ENCODE peak calls at places on chromosomes 3 and 15, in nine cellular contexts. Z, M, S, D, W, J, T, K and N are unnamed samples.

GRCh38 chr3:13157986-13158385 is 84.8 kb upstream of the IQSEC1 start:
- DNase-seq in D (no peak), W (peak; percentile 59), T (no peak), J (no peak), K (no peak), Z (no peak), S (no peak), M (no peak), N (peak; percentile 44)

GRCh38 chr3:18194431-18194830 is 230.7 kb downstream of the SATB1 start:
- DNase-seq in J (no peak), S (no peak), M (no peak), Z (no peak), T (no peak), W (no peak), K (no peak), D (no peak), N (no peak)

GRCh38 chr3:3772920-3773319 is 26.3 kb upstream of the LRRN1 start:
- DNase-seq in D (no peak), J (no peak), Z (no peak), W (no peak), M (no peak), T (no peak), S (no peak), K (no peak), N (no peak)

GRCh38 chr3:83438177-83438576 is 1520.6 kb upstream of the CADM2 start:
- DNase-seq in Z (no peak), M (no peak), D (no peak), T (no peak), J (no peak), K (no peak), W (no peak), S (peak; percentile 77), N (no peak)

GRCh38 chr3:149536429-149536828 is 61.9 kb downstream of the TM4SF4 start:
- DNase-seq in W (peak; percentile 81), K (no peak), M (peak; percentile 87), T (no peak), S (peak; percentile 76), J (peak; percentile 94), Z (peak; percentile 26), D (no peak), N (no peak)

GRCh38 chr3:111824351-111824750 is 34.7 kb upstream of the PHLDB2 start:
- DNase-seq in W (no peak), T (no peak), M (no peak), J (no peak), S (no peak), D (no peak), K (no peak), Z (no peak), N (no peak)

GRCh38 chr15:77749236-77749997 is 116.7 kb upstream of the LINGO1 start:
- DNase-seq in T (no peak), D (no peak), Z (no peak), S (no peak), W (peak; percentile 39), M (no peak), J (no peak), K (no peak), N (no peak)

GRCh38 chr3:124393340-124393739 is 336.9 kb upstream of the UMPS start:
- DNase-seq in M (no peak), D (no peak), K (no peak), S (no peak), W (no peak), Z (no peak), T (no peak), J (no peak), N (no peak)

GRCh38 chr3:45907769-45908705 is 21.7 kb downstream of the CCR9 start:
- DNase-seq in S (peak; percentile 64), M (no peak), J (no peak), T (no peak), Z (no peak), D (peak; percentile 13), W (no peak), K (no peak), N (no peak)

GRCh38 chr3:94615275-94616065 is 552.6 kb downstream of the NSUN3 start:
- DNase-seq in K (no peak), S (peak; percentile 11), J (no peak), W (no peak), Z (no peak), D (no peak), T (no peak), M (no peak), N (no peak)

GRCh38 chr3:40980467-40980866 is 218.8 kb upstream of the CTNNB1 start:
- DNase-seq in Z (no peak), W (no peak), D (no peak), M (no peak), J (no peak), K (no peak), T (no peak), S (no peak), N (no peak)

DNA sequence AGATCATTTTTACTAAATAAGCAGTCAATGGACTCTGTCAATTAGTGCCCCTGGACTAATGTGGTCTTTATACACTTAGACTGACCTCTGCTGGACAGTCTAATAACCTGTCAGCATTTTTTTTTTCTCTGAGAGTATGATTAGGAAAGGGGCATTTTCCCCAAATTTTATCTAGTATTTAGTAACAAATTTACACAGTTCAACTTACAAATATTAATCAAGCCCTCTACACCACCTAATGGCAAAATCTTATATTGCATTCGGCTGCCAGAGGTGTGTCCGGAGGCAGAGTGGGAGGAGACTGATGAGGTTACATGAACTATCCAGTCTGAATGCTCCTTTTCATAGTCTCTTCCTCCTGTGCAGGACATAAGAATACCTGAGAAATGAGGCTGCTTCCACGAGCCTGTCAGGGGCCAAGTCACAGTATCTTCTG is 36.0 kb upstream of the COLQ start:
- DNase-seq in S (peak; percentile 73), M (peak; percentile 54), K (peak; percentile 13), Z (peak; percentile 66), T (peak; percentile 52), D (peak; percentile 26), J (peak; percentile 70), W (no peak), N (no peak)
- H3K4me3 ChIP-seq in S (no peak overlapping the region), M (no peak overlapping the region), K (no peak overlapping the region), Z (no peak overlapping the region), T (no peak overlapping the region), D (no peak overlapping the region), J (no peak overlapping the region), W (no peak overlapping the region), N (no peak overlapping the region)

DNA sequence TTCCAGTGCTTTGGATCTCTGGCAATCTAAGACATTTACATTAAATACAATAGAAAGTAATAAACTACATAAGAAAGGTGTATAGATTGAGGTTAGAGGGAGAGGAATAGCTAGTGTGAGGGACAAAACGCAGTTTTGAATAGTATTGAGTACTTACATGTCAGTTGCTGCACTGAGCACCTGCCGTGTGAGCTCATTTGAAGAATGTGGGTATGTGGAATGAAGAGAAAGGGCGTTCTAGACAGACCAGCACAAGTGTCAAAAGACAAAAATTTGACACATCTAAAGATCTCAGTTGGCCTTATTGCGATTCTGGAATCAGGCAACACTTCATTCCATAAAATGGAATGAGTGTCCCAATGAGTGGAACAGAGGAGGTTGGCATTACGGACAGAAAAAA is 769 bp upstream of the ICE2 start:
- DNase-seq in D (no peak), W (no peak), J (no peak), K (no peak), T (peak; percentile 15), M (no peak), S (no peak), Z (no peak), N (no peak)
- H3K4me1 ChIP-seq in D (peaks cover 39% of the 10 kb centered on the region), W (peaks cover 21% of the 10 kb centered on the region), J (no peaks in the 10 kb centered on the region), K (peaks cover 35% of the 10 kb centered on the region), T (peaks cover 11% of the 10 kb centered on the region), M (peaks cover 34% of the 10 kb centered on the region), S (no peaks in the 10 kb centered on the region), Z (peaks cover 40% of the 10 kb centered on the region), N (peaks cover 22% of the 10 kb centered on the region)

GRCh38 chr3:32835943-32836342 is 18.1 kb downstream of the TRIM71 start:
- DNase-seq in K (no peak), W (no peak), Z (no peak), S (no peak), J (no peak), M (no peak), T (no peak), D (no peak), N (no peak)

GRCh38 chr3:32832193-32832592 is 14.4 kb downstream of the TRIM71 start:
- DNase-seq in Z (no peak), J (no peak), D (no peak), W (no peak), M (no peak), T (no peak), S (no peak), K (no peak), N (no peak)

GRCh38 chr3:32835049-32835371 is 17.2 kb downstream of the TRIM71 start:
- DNase-seq in W (no peak), S (no peak), T (no peak), D (no peak), M (no peak), K (no peak), Z (no peak), J (no peak), N (no peak)

GRCh38 chr3:32825601-32826375 is 8.0 kb downstream of the TRIM71 start:
- DNase-seq in J (no peak), S (no peak), K (no peak), T (no peak), M (no peak), D (no peak), W (no peak), Z (no peak), N (no peak)

DNA sequence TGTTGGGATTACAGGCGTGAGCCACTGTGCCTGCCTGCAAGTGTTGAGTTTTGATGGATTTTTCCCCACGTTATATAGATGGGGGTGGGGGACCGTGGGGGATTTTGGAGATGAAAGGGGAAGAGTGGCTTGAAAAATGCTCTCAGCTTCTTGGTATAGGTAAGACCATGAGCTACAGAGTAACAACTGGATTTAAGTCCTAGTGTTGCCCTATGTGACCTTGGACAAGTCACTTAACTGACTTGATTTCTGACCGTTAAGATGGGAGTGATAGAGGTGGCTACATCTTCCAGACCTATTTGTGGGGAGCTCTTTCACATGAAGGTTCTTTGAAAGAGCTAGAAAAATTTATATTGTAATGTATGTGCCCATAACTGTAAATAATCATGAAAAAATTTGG is 13.3 kb downstream of the TRIM71 start:
- DNase-seq in D (no peak), T (no peak), S (no peak), J (no peak), Z (no peak), K (no peak), M (no peak), W (no peak), N (no peak)
- H3K4me3 ChIP-seq in D (no peak overlapping the region), T (no peak overlapping the region), S (no peak overlapping the region), J (no peak overlapping the region), Z (no peak overlapping the region), K (no peak overlapping the region), M (no peak overlapping the region), W (no peak overlapping the region), N (no peak overlapping the region)

DNA sequence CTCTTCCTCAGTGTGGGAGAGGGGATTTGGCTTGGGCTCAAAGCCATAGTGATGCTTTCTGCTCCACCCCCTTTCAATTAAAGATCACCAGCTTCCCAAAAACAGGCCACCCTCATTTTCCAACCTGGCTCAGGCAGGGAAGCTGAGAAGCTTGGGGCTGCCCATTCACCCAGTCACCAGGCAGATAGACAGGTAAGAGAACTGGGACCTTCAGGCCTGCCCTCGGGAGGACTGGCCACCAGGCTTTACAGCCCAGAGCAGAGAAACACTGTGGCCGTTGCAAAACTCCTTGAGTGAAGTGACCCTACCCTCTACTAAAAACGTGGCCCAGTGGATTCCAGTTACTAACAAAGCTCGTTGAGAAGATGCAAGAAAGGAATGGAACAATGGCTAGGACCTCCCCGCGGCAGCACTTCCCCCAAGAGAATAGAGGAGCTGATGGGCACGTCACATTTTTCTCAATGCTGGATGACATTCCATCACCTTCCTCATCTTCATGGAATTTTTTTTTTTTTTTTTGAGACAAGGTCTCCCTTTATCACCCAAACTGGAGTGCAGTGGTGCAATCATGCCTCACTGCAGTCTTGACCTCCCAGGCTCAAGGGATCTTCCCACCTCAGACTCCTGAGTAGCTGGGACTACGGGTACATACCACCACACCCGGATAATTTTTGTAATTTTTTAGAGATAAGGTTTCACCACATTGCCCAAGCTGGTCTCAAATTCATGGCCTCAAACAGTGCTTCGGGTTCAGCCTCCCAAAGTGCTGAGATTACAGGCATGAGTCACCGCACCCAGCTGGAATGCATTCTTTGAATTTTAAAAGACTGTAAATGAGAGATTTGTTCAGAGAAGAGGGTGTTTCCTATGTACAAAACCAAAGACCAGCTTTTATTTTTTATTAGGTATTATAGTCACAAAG is 37.9 kb downstream of the LIPC start:
- DNase-seq in T (no peak), M (peak; percentile 71), W (no peak), J (no peak), D (no peak), Z (peak; percentile 19), S (peak; percentile 99), K (no peak), N (no peak)
- H3K4me1 ChIP-seq in T (peaks cover 21% of the 10 kb centered on the region), M (no peaks in the 10 kb centered on the region), W (peaks cover 4% of the 10 kb centered on the region), J (no peaks in the 10 kb centered on the region), D (peaks cover 22% of the 10 kb centered on the region), Z (peaks cover 9% of the 10 kb centered on the region), S (peaks cover 19% of the 10 kb centered on the region), K (peaks cover 13% of the 10 kb centered on the region), N (peaks cover 18% of the 10 kb centered on the region)